ENCODE peak calls at places on chromosomes 11 and 22, in seven cellular contexts. T, O, Z, F, G, J and U are unnamed samples.

GRCh38 chr11:66853242-66854229 is 3.3 kb upstream of the LRFN4 start:
- DNase-seq in Z (no peak), J (no peak), G (no peak), O (no peak), T (no peak), F (no peak), U (no peak)

GRCh38 chr11:92226331-92227232 is 2.0 kb downstream of the FAT3 start:
- DNase-seq in T (no peak), F (peak), G (peak), J (no peak), Z (no peak), O (no peak), U (no peak)

GRCh38 chr22:38282397-38282796 is 9.6 kb upstream of the TMEM184B start:
- DNase-seq in O (no peak), G (no peak), T (no peak), F (no peak), J (no peak), Z (no peak), U (no peak)

GRCh38 chr22:41523464-41524221 is 20.6 kb downstream of the POLR3H start:
- DNase-seq in T (no peak), F (no peak), J (no peak), O (no peak), Z (no peak), G (peak), U (no peak)

GRCh38 chr22:29114392-29114791 is 41.6 kb downstream of the KREMEN1 start:
- DNase-seq in J (no peak), O (no peak), Z (no peak), F (no peak), G (no peak), T (no peak), U (no peak)

GRCh38 chr11:1401656-1402221 is 12.0 kb downstream of the BRSK2 start:
- DNase-seq in G (peak), J (peak), Z (no peak), T (no peak), O (no peak), F (no peak), U (no peak)

GRCh38 chr11:116596346-116597260 is 176.2 kb downstream of the BUD13 start:
- DNase-seq in J (peak), G (no peak), T (no peak), O (no peak), F (no peak), Z (no peak), U (no peak)

GRCh38 chr22:43375951-43376455 is 32.8 kb upstream of the SCUBE1 start:
- DNase-seq in F (no peak), Z (no peak), J (no peak), T (no peak), G (peak), O (no peak), U (no peak)

GRCh38 chr11:27718346-27718852 is 18.1 kb upstream of the BDNF start:
- DNase-seq in O (no peak), J (peak), F (peak), Z (no peak), T (no peak), G (peak), U (peak)

GRCh38 chr22:20211997-20212753 is 55.9 kb downstream of the RTN4R start:
- DNase-seq in T (no peak), O (no peak), Z (no peak), J (no peak), F (peak), G (no peak), U (no peak)

GRCh38 chr11:11607772-11608171 is 14.0 kb downstream of the GALNT18 start:
- DNase-seq in G (no peak), Z (no peak), O (no peak), F (no peak), T (no peak), J (no peak), U (no peak)

GRCh38 chr11:117908261-117908895 is 20.8 kb downstream of the TMPRSS13 start:
- DNase-seq in Z (no peak), J (no peak), O (no peak), T (no peak), F (no peak), G (no peak), U (no peak)

GRCh38 chr22:28560005-28560742 is 119.5 kb downstream of the TTC28 start:
- DNase-seq in G (peak), F (no peak), Z (no peak), T (no peak), O (no peak), J (no peak), U (no peak)